ENCODE peak calls at places on chromosome 6, in nine cellular contexts. Q is progenitor cell of endocrine pancreas, U is choroid plexus epithelial cell, J is K562, R is brain microvascular endothelial cell, C is GM23338, E is OCI-LY7, D is AG04449, F is uterus. A is an unnamed sample.
A peak's percentile ranks its signal among the peaks of the same experiment; 100 is the strongest.

GRCh38 chr6:168180548-168181011 is 101.6 kb upstream of the FRMD1 start:
- DNase-seq in E (no peak), F (no peak), R (no peak), U (no peak), J (no peak), D (no peak), Q (no peak), C (peak; percentile 35), A (no peak)

GRCh38 chr6:4774715-4775590 is 1.3 kb upstream of the CDYL start:
- DNase-seq in U (peak; percentile 18), D (no peak), E (no peak), J (no peak), C (peak; percentile 61), F (no peak), R (peak; percentile 4), Q (no peak), A (peak; percentile 10)

GRCh38 chr6:137016366-137016765 is 28.4 kb downstream of the IL20RA start:
- DNase-seq in F (no peak), E (no peak), D (peak; percentile 16), J (no peak), U (peak; percentile 23), Q (no peak), R (peak; percentile 9), C (no peak), A (peak; percentile 23)

GRCh38 chr6:37779902-37780628 is 39.5 kb upstream of the ZFAND3 start:
- DNase-seq in C (peak; percentile 7), E (no peak), R (no peak), Q (no peak), J (no peak), U (no peak), F (no peak), D (no peak), A (no peak)

GRCh38 chr6:161194374-161194773 is 79.5 kb downstream of the AGPAT4 start:
- DNase-seq in D (no peak), F (no peak), R (no peak), Q (no peak), E (no peak), C (no peak), J (no peak), U (no peak), A (no peak)

GRCh38 chr6:149716181-149716580 is 1.7 kb downstream of the LATS1 start:
- DNase-seq in F (no peak), E (peak; percentile 6), Q (no peak), D (no peak), R (no peak), C (no peak), J (no peak), U (no peak), A (no peak)

GRCh38 chr6:87350516-87350915 is 5.9 kb downstream of the C6orf163 start:
- DNase-seq in E (no peak), Q (no peak), J (no peak), C (no peak), F (no peak), R (no peak), D (peak; percentile 23), U (no peak), A (no peak)

GRCh38 chr6:1672379-1672778 is 62.7 kb downstream of the FOXC1 start:
- DNase-seq in D (no peak), J (no peak), R (no peak), F (no peak), E (no peak), U (no peak), C (no peak), Q (no peak), A (no peak)

GRCh38 chr6:26329763-26330511 is 35.1 kb upstream of the BTN3A2 start:
- DNase-seq in Q (no peak), U (peak; percentile 66), F (no peak), R (peak; percentile 53), J (peak; percentile 88), E (peak; percentile 72), C (peak; percentile 68), D (no peak), A (peak; percentile 64)

GRCh38 chr6:7727150-7727950 is 1.5 kb downstream of the BMP6 start:
- DNase-seq in D (no peak), Q (peak; percentile 21), R (no peak), U (no peak), C (peak; percentile 55), J (no peak), F (no peak), E (peak; percentile 11), A (no peak)

GRCh38 chr6:44229376-44230033 is 6.1 kb downstream of the SLC29A1 start:
- DNase-seq in E (no peak), D (no peak), F (no peak), Q (no peak), R (no peak), C (no peak), J (no peak), U (no peak), A (no peak)

GRCh38 chr6:151690768-151691562 is 116.5 kb upstream of the ESR1 start:
- DNase-seq in D (no peak), F (no peak), E (peak; percentile 19), Q (no peak), U (peak; percentile 50), C (no peak), J (no peak), R (no peak), A (peak; percentile 2)

GRCh38 chr6:36679043-36679821 is 718 bp downstream of the CDKN1A start:
- DNase-seq in E (no peak), R (no peak), D (no peak), Q (peak; percentile 24), J (peak; percentile 75), F (peak; percentile 80), C (peak; percentile 57), U (peak; percentile 32), A (peak; percentile 49)

GRCh38 chr6:155186052-155186658 is 77.7 kb upstream of the CLDN20 start:
- DNase-seq in F (no peak), J (no peak), U (no peak), D (no peak), R (no peak), Q (no peak), E (no peak), C (peak; percentile 41), A (peak; percentile 12)

GRCh38 chr6:4281341-4282293 is 146.2 kb upstream of the ECI2 start:
- DNase-seq in D (no peak), F (peak; percentile 52), R (peak; percentile 39), C (peak; percentile 85), J (no peak), E (peak; percentile 2), Q (peak; percentile 28), U (peak; percentile 62), A (no peak)

GRCh38 chr6:125780540-125781306 is 10.0 kb upstream of the NCOA7 start:
- DNase-seq in R (peak; percentile 69), C (peak; percentile 60), E (peak; percentile 87), F (peak; percentile 48), U (peak; percentile 87), D (no peak), J (peak; percentile 79), Q (no peak), A (peak; percentile 54)

GRCh38 chr6:125779924-125780539 is 10.7 kb upstream of the NCOA7 start:
- DNase-seq in D (no peak), Q (peak; percentile 76), F (peak; percentile 90), C (peak; percentile 97), E (peak; percentile 95), U (peak; percentile 95), R (peak; percentile 92), J (peak; percentile 94), A (peak; percentile 87)

GRCh38 chr6:125784365-125784764 is 6.4 kb upstream of the NCOA7 start:
- DNase-seq in Q (no peak), J (no peak), U (peak; percentile 54), C (no peak), D (no peak), R (no peak), F (no peak), E (no peak), A (peak; percentile 17)

DNA sequence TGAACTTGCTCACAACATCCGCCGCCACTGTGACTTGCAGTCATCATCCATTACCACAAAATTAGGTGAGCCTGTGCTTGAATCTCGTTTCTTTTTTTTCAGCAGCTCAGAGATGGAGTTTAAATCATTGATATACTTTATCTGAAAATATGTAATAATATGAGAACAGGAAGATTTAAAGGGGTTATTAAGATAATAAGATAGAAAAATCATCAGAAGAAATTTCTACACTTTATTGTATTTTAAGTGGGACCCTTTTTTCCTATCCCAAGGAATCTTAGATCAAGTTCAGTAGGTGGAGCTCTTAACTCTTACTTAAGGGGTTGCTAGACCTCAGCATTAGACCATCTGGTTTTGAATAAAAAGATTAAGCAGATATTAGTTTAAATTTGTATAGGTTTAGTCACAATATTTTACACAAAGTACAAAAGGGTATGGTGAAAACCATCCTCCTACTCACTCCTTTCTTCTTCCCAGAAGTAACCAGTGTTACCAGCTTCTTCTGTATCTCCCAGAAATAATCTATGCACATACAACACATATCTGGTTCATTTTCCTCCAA is 9.4 kb upstream of the NCOA7 start:
- DNase-seq in J (peak; percentile 44), F (no peak), D (no peak), U (peak; percentile 59), R (no peak), Q (no peak), C (peak; percentile 22), E (no peak), A (peak; percentile 9)
- TF ChIP-seq CTCF in J (no peak), F (peak; percentile 8), D (no peak), U (no peak), R (no peak), Q (no peak), C (no peak), E (peak; percentile 88), A (peak; percentile 18)

GRCh38 chr6:157461000-157461915 is 80.3 kb downstream of the ZDHHC14 start:
- DNase-seq in U (peak; percentile 71), C (peak; percentile 44), J (peak; percentile 90), R (peak; percentile 48), Q (no peak), F (no peak), E (no peak), D (peak; percentile 52), A (peak; percentile 3)
- TF ChIP-seq CTCF in U (no peak), C (peak; percentile 53), J (peak; percentile 84), R (no peak), Q (peak; percentile 20), F (no peak), E (peak; percentile 45), D (no peak), A (no peak)

GRCh38 chr6:139109558-139109957 is 25.3 kb upstream of the HECA start:
- DNase-seq in E (peak; percentile 45), F (no peak), Q (no peak), U (peak; percentile 62), R (peak; percentile 27), C (peak; percentile 79), D (no peak), J (peak; percentile 49), A (peak; percentile 24)
- TF ChIP-seq CTCF in E (peak; percentile 67), F (no peak), Q (peak; percentile 30), U (peak; percentile 55), R (peak; percentile 57), C (peak; percentile 88), D (peak; percentile 23), J (peak; percentile 41), A (peak; percentile 63)

DNA sequence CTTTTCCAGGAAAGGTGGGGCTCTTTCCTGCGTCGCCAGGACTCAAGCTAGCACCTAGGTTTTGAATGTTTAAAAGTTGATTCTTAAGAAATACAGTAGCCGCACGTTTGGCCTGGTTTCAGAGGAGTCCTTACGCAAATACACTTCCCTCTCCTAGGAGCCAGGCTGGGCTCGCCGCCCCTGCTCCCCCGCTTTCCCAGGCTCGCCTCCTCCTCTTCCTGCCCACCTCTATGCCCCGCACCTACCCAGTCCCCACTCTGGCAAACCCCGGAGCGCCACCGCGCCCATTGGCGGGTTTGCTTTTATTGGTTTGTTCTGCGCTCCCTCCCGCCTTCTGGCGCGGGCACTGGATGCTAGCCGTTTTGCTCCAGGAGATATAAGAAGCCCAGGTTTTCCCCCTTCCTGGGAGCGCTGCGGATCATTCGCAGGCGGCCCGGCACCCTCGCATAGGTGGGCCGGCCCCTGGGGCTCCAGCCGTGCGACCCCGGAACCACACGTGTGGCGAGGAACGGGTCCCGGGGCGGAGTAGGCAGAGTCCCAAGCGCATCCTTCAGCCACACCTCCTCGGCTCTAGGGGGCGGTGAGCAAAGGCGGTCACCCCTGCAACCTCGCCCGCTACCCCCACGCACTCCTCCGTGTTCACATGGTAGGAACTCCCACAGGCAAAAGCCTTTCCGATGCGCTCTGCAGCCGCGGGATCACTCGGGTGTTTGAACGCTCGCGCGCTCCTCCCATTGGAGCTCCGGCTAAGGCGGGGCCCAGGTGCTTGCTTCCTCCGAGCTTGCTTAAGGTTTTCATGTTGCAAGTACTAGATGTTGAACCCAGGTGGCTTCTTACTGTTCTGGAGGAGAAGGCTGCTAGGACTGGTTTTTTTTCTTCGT is 119.0 kb downstream of the RTN4IP1 start:
- DNase-seq in E (peak; percentile 92), J (no peak), C (peak; percentile 71), F (peak; percentile 44), D (no peak), Q (no peak), R (no peak), U (peak; percentile 54), A (no peak)
- TF ChIP-seq CTCF in E (peak; percentile 73), J (no peak), C (peak; percentile 43), F (no peak), D (peak; percentile 25), Q (peak; percentile 16), R (peak; percentile 45), U (peak; percentile 20), A (peak; percentile 42)

A was measured in HFFc6.